ENCODE peak calls at places on chromosomes 11 and 22, in eight cellular contexts. F is T-cell; O is natural killer cell treated with Interleukin-12 subunit alpha and Interleukin-12 subunit beta and Interleukin-15 and Interleukin-18, amount 100 ng/mL, for 72 hours; S is H54; X is stimulated activated CD4-positive, alpha-beta T cell treated with anti-CD3 and anti-CD28 coated beads, Interleukin-4, amount 100 ng/mL, for 1 hour; U is smooth muscle cell of the brain vasculature; M is EL; E is mucosa of descending colon. A is an unnamed sample.

GRCh38 chr11:125279680-125280079 is 115.1 kb downstream of the PKNOX2 start:
- DNase-seq in U (no peak), E (no peak), S (no peak), F (no peak), X (no peak), O (no peak), M (no peak), A (no peak)

GRCh38 chr11:27210509-27210908 is 152.5 kb downstream of the CCDC34 start:
- DNase-seq in M (no peak), F (no peak), O (no peak), S (no peak), E (no peak), U (no peak), X (no peak), A (no peak)

GRCh38 chr11:72352859-72353551 is 81.3 kb downstream of the CLPB start:
- DNase-seq in O (no peak), U (peak), F (no peak), M (peak), X (no peak), S (no peak), E (no peak), A (no peak)

GRCh38 chr22:39956932-39957664 is 3.1 kb upstream of the TMA7B start:
- DNase-seq in F (no peak), X (no peak), E (no peak), U (no peak), S (no peak), M (no peak), O (no peak), A (no peak)

GRCh38 chr11:66919938-66920337 is 38.2 kb downstream of the PC start:
- DNase-seq in U (no peak), X (no peak), F (no peak), S (no peak), E (no peak), M (no peak), O (no peak), A (no peak)

GRCh38 chr11:86193297-86194095 is 51.1 kb upstream of the EED start:
- DNase-seq in X (peak), E (peak), F (peak), O (peak), U (peak), M (peak), S (peak), A (peak)

GRCh38 chr22:49752598-49753091 is 75.0 kb downstream of the BRD1 start:
- DNase-seq in F (no peak), O (no peak), X (no peak), M (no peak), S (no peak), U (no peak), E (no peak), A (no peak)

GRCh38 chr22:20405931-20406685 is 12.2 kb downstream of the ZNF74 start:
- DNase-seq in O (no peak), U (no peak), F (no peak), X (no peak), E (no peak), S (no peak), M (no peak), A (no peak)

GRCh38 chr11:93494341-93494740 is 48.9 kb downstream of the SMCO4 start:
- DNase-seq in O (no peak), F (no peak), U (no peak), S (no peak), E (no peak), X (no peak), M (no peak), A (no peak)

GRCh38 chr11:36191941-36192340 is 97.3 kb downstream of the COMMD9 start:
- DNase-seq in F (no peak), U (no peak), M (no peak), S (no peak), E (no peak), X (no peak), O (no peak), A (no peak)

GRCh38 chr11:26764315-26764714 is 42.5 kb upstream of the SLC5A12 start:
- DNase-seq in S (no peak), M (no peak), U (no peak), F (no peak), E (no peak), O (no peak), X (no peak), A (no peak)

GRCh38 chr11:103529217-103529684 is 420.0 kb downstream of the DYNC2H1 start:
- DNase-seq in M (peak), E (no peak), O (no peak), X (no peak), S (peak), U (no peak), F (no peak), A (no peak)

GRCh38 chr11:7904910-7905309 is 26.2 kb downstream of the OR10A6 start:
- DNase-seq in M (peak), U (no peak), F (no peak), X (no peak), O (no peak), E (no peak), S (no peak), A (no peak)

GRCh38 chr11:19864141-19865120 is 151.8 kb downstream of the NAV2 start:
- DNase-seq in U (no peak), S (no peak), O (no peak), F (no peak), M (no peak), X (no peak), E (peak), A (no peak)

GRCh38 chr22:28132466-28132865 is 213.4 kb upstream of the PITPNB start:
- DNase-seq in S (no peak), U (no peak), O (no peak), F (no peak), M (no peak), E (no peak), X (no peak), A (no peak)

GRCh38 chr11:75450826-75451783 is 18.1 kb upstream of the KLHL35 start:
- DNase-seq in X (peak), U (no peak), E (no peak), S (no peak), M (no peak), F (no peak), O (no peak), A (peak)

GRCh38 chr22:26894766-26895485 is 237.5 kb downstream of the MIAT start:
- DNase-seq in U (peak), M (peak), E (no peak), X (no peak), S (peak), O (no peak), F (no peak), A (no peak)

GRCh38 chr11:106389096-106389495 is 311.6 kb downstream of the AASDHPPT start:
- DNase-seq in O (no peak), X (no peak), E (no peak), M (peak), F (no peak), U (no peak), S (no peak), A (no peak)

GRCh38 chr22:35785181-35785923 is 67.7 kb downstream of the APOL5 start:
- DNase-seq in E (no peak), X (no peak), S (no peak), F (no peak), O (no peak), M (peak), U (no peak), A (peak)

GRCh38 chr22:17562906-17563870 is at the start of gene SLC25A18:
- DNase-seq in O (peak), F (no peak), X (no peak), E (no peak), U (no peak), S (no peak), M (no peak), A (no peak)

GRCh38 chr11:13448876-13449275 is 14.1 kb downstream of the BTBD10 start:
- DNase-seq in M (no peak), U (no peak), F (no peak), X (no peak), E (no peak), S (no peak), O (no peak), A (no peak)

GRCh38 chr11:74354036-74354435 is 42.6 kb upstream of the P4HA3 start:
- DNase-seq in E (no peak), X (no peak), U (no peak), M (no peak), S (no peak), O (no peak), F (no peak), A (no peak)

GRCh38 chr11:290621-291231 is 1.8 kb downstream of the PGGHG start:
- DNase-seq in O (peak), S (no peak), F (no peak), E (no peak), X (peak), U (no peak), M (no peak), A (no peak)

GRCh38 chr11:59859695-59860094 is 6.6 kb downstream of the TCN1 start:
- DNase-seq in M (no peak), O (no peak), S (no peak), F (no peak), X (no peak), U (no peak), E (no peak), A (no peak)

GRCh38 chr11:68714047-68714856 is 29.9 kb downstream of the GAL start:
- DNase-seq in X (no peak), U (no peak), F (no peak), E (no peak), M (no peak), S (no peak), O (no peak), A (no peak)

GRCh38 chr11:114084414-114084813 is 24.9 kb downstream of the ZBTB16 start:
- DNase-seq in X (no peak), E (no peak), M (no peak), U (no peak), O (no peak), S (no peak), F (no peak), A (no peak)

GRCh38 chr22:47497666-47498065 is 735.2 kb downstream of the TBC1D22A start:
- DNase-seq in U (no peak), M (no peak), E (no peak), F (no peak), S (no peak), O (no peak), X (no peak), A (no peak)

GRCh38 chr11:60985991-60986915 is 14.8 kb downstream of the CD6 start:
- DNase-seq in E (peak), X (peak), M (peak), F (peak), S (peak), U (no peak), O (peak), A (no peak)

GRCh38 chr11:119872911-119873310 is 143.9 kb upstream of the NECTIN1 start:
- DNase-seq in S (no peak), U (no peak), F (no peak), X (no peak), O (no peak), M (no peak), E (no peak), A (no peak)

GRCh38 chr11:123206671-123207421 is 11.8 kb upstream of the CLMP start:
- DNase-seq in E (no peak), U (no peak), F (no peak), S (no peak), M (no peak), X (no peak), O (no peak), A (no peak)

GRCh38 chr11:68002943-68003845 is 703 bp downstream of the UNC93B1 start:
- DNase-seq in O (no peak), S (no peak), U (no peak), F (peak), X (peak), E (peak), M (no peak), A (no peak)

A was measured in GDM1.